ENCODE peak calls at places on chromosome 16, in nine cellular contexts. One of them, this sample, is unnamed.

GRCh38 chr16:55834044-55834443 is 1.1 kb upstream of the CES1 start:
- DNase-seq in endothelial cell of umbilical vein: no peak
- DNase-seq in GM12891: no peak
- DNase-seq in EL: no peak
- DNase-seq in naive thymus-derived CD8-positive, alpha-beta T cell: no peak
- DNase-seq in stimulated activated CD8-positive, alpha-beta memory T cell treated with anti-CD3 and anti-CD28 coated beads, Interleukin-7, amount 100 ng/mL, for 1 hour: no peak
- DNase-seq in fibroblast of mammary gland: no peak
- DNase-seq in AG20443: no peak
- DNase-seq in hepatic stellate cell: no peak
- DNase-seq in this sample: no peak

GRCh38 chr16:69564845-69565610 is 738 bp upstream of the NFAT5 start:
- DNase-seq in endothelial cell of umbilical vein: peak; percentile 49
- DNase-seq in GM12891: no peak
- DNase-seq in EL: peak; percentile 9
- DNase-seq in naive thymus-derived CD8-positive, alpha-beta T cell: no peak
- DNase-seq in stimulated activated CD8-positive, alpha-beta memory T cell treated with anti-CD3 and anti-CD28 coated beads, Interleukin-7, amount 100 ng/mL, for 1 hour: no peak
- DNase-seq in fibroblast of mammary gland: no peak
- DNase-seq in AG20443: no peak
- DNase-seq in hepatic stellate cell: no peak
- DNase-seq in this sample: peak; percentile 62

GRCh38 chr16:56938664-56939513 is 6.9 kb downstream of the HERPUD1 start:
- DNase-seq in endothelial cell of umbilical vein: no peak
- DNase-seq in GM12891: no peak
- DNase-seq in EL: no peak
- DNase-seq in naive thymus-derived CD8-positive, alpha-beta T cell: no peak
- DNase-seq in stimulated activated CD8-positive, alpha-beta memory T cell treated with anti-CD3 and anti-CD28 coated beads, Interleukin-7, amount 100 ng/mL, for 1 hour: no peak
- DNase-seq in fibroblast of mammary gland: peak; percentile 42
- DNase-seq in AG20443: no peak
- DNase-seq in hepatic stellate cell: no peak
- DNase-seq in this sample: peak; percentile 51

GRCh38 chr16:26365555-26365954 is 673.8 kb downstream of the HS3ST4 start:
- DNase-seq in endothelial cell of umbilical vein: no peak
- DNase-seq in GM12891: no peak
- DNase-seq in EL: no peak
- DNase-seq in naive thymus-derived CD8-positive, alpha-beta T cell: no peak
- DNase-seq in stimulated activated CD8-positive, alpha-beta memory T cell treated with anti-CD3 and anti-CD28 coated beads, Interleukin-7, amount 100 ng/mL, for 1 hour: no peak
- DNase-seq in fibroblast of mammary gland: no peak
- DNase-seq in AG20443: no peak
- DNase-seq in hepatic stellate cell: no peak
- DNase-seq in this sample: peak; percentile 2

GRCh38 chr16:30077656-30078055 is 1.9 kb downstream of the PPP4C start:
- DNase-seq in endothelial cell of umbilical vein: no peak
- DNase-seq in GM12891: no peak
- DNase-seq in EL: peak; percentile 61
- DNase-seq in naive thymus-derived CD8-positive, alpha-beta T cell: no peak
- DNase-seq in stimulated activated CD8-positive, alpha-beta memory T cell treated with anti-CD3 and anti-CD28 coated beads, Interleukin-7, amount 100 ng/mL, for 1 hour: no peak
- DNase-seq in fibroblast of mammary gland: peak; percentile 51
- DNase-seq in AG20443: no peak
- DNase-seq in hepatic stellate cell: no peak
- DNase-seq in this sample: no peak

GRCh38 chr16:75252946-75253911 is 1.8 kb upstream of the BCAR1 start:
- DNase-seq in endothelial cell of umbilical vein: peak; percentile 63
- DNase-seq in GM12891: no peak
- DNase-seq in EL: peak; percentile 94
- DNase-seq in naive thymus-derived CD8-positive, alpha-beta T cell: no peak
- DNase-seq in stimulated activated CD8-positive, alpha-beta memory T cell treated with anti-CD3 and anti-CD28 coated beads, Interleukin-7, amount 100 ng/mL, for 1 hour: no peak
- DNase-seq in fibroblast of mammary gland: peak; percentile 49
- DNase-seq in AG20443: peak; percentile 70
- DNase-seq in hepatic stellate cell: peak; percentile 88
- DNase-seq in this sample: no peak

GRCh38 chr16:81522141-81522701 is 77.6 kb downstream of the CMIP start:
- DNase-seq in endothelial cell of umbilical vein: no peak
- DNase-seq in GM12891: no peak
- DNase-seq in EL: no peak
- DNase-seq in naive thymus-derived CD8-positive, alpha-beta T cell: no peak
- DNase-seq in stimulated activated CD8-positive, alpha-beta memory T cell treated with anti-CD3 and anti-CD28 coated beads, Interleukin-7, amount 100 ng/mL, for 1 hour: no peak
- DNase-seq in fibroblast of mammary gland: no peak
- DNase-seq in AG20443: no peak
- DNase-seq in hepatic stellate cell: no peak
- DNase-seq in this sample: peak; percentile 39

GRCh38 chr16:84618428-84619102 is 687 bp upstream of the COTL1 start:
- DNase-seq in endothelial cell of umbilical vein: peak; percentile 87
- DNase-seq in GM12891: no peak
- DNase-seq in EL: peak; percentile 99
- DNase-seq in naive thymus-derived CD8-positive, alpha-beta T cell: no peak
- DNase-seq in stimulated activated CD8-positive, alpha-beta memory T cell treated with anti-CD3 and anti-CD28 coated beads, Interleukin-7, amount 100 ng/mL, for 1 hour: no peak
- DNase-seq in fibroblast of mammary gland: peak; percentile 98
- DNase-seq in AG20443: peak; percentile 84
- DNase-seq in hepatic stellate cell: peak; percentile 83
- DNase-seq in this sample: peak; percentile 55

GRCh38 chr16:54927125-54928015 is 3.3 kb upstream of the IRX5 start:
- DNase-seq in endothelial cell of umbilical vein: no peak
- DNase-seq in GM12891: no peak
- DNase-seq in EL: no peak
- DNase-seq in naive thymus-derived CD8-positive, alpha-beta T cell: no peak
- DNase-seq in stimulated activated CD8-positive, alpha-beta memory T cell treated with anti-CD3 and anti-CD28 coated beads, Interleukin-7, amount 100 ng/mL, for 1 hour: no peak
- DNase-seq in fibroblast of mammary gland: no peak
- DNase-seq in AG20443: no peak
- DNase-seq in hepatic stellate cell: no peak
- DNase-seq in this sample: peak; percentile 40

This sample was measured in DMS53.